ENCODE peak calls at places on chromosomes 6 and 20, in four cellular contexts. I is GM12865, A is AG10803, K is epithelial cell of esophagus. B is an unnamed sample.

GRCh38 chr6:68652117-68652536 is 17.0 kb downstream of the ADGRB3 start:
- DNase-seq in I (no peak), A (no peak), K (no peak), B (no peak)

GRCh38 chr6:107414246-107414645 is 45.1 kb downstream of the PDSS2 start:
- DNase-seq in I (no peak), A (no peak), K (no peak), B (no peak)

GRCh38 chr20:10603971-10604864 is 69.6 kb downstream of the JAG1 start:
- DNase-seq in I (no peak), A (peak), K (peak), B (no peak)

GRCh38 chr6:157613011-157613522 is 210.0 kb upstream of the SNX9 start:
- DNase-seq in I (no peak), A (peak), K (peak), B (no peak)

GRCh38 chr6:96675617-96676016 is 112.7 kb downstream of the FHL5 start:
- DNase-seq in I (no peak), A (no peak), K (no peak), B (no peak)

GRCh38 chr6:32794510-32794909 is 22.3 kb downstream of the HLA-DOB start:
- DNase-seq in I (no peak), A (no peak), K (no peak), B (no peak)

GRCh38 chr6:39143238-39143930 is 28.4 kb upstream of the SAYSD1 start:
- DNase-seq in I (no peak), A (no peak), K (peak), B (no peak)

GRCh38 chr6:143270026-143270425 is 180.5 kb downstream of the ADAT2 start:
- DNase-seq in I (no peak), A (peak), K (no peak), B (no peak)

GRCh38 chr6:37779902-37780628 is 39.5 kb upstream of the ZFAND3 start:
- DNase-seq in I (no peak), A (no peak), K (no peak), B (no peak)

GRCh38 chr6:64507661-64508060 is 872.1 kb downstream of the PHF3 start:
- DNase-seq in I (no peak), A (no peak), K (no peak), B (no peak)

GRCh38 chr6:64504509-64504908 is 868.9 kb downstream of the PHF3 start:
- DNase-seq in I (no peak), A (no peak), K (peak), B (no peak)

DNA sequence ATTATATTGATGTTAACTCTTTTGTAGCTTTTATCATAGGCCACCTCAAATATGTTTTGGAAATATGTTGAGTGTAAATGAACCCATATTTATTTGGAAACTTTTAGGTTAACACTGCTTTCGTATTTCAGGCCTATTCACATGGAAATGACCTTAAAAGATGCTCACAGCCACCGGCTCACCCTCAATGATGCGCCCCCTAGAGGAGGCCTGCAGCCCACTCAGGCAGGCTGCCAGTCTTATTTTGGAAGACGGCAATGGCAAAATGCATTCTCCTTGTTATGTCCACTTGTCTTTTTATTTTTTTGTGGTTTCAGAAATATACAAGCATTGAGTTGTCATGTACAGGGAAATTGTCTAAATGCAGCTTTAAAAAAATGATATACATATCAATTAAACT is 869.7 kb downstream of the PHF3 start:
- DNase-seq in I (peak), A (no peak), K (peak), B (no peak)
- TF ChIP-seq CTCF in I (peak), A (peak), K (peak), B (no peak)

GRCh38 chr6:160040527-160041264 is 71.8 kb downstream of the IGF2R start:
- DNase-seq in I (no peak), A (no peak), K (no peak), B (no peak)

GRCh38 chr6:160040055-160040454 is 71.2 kb downstream of the IGF2R start:
- DNase-seq in I (no peak), A (no peak), K (no peak), B (no peak)

GRCh38 chr6:160042014-160042773 is 73.3 kb downstream of the IGF2R start:
- DNase-seq in I (no peak), A (peak), K (peak), B (no peak)

GRCh38 chr6:160042788-160043301 is 74.0 kb downstream of the IGF2R start:
- DNase-seq in I (no peak), A (peak), K (peak), B (no peak)

DNA sequence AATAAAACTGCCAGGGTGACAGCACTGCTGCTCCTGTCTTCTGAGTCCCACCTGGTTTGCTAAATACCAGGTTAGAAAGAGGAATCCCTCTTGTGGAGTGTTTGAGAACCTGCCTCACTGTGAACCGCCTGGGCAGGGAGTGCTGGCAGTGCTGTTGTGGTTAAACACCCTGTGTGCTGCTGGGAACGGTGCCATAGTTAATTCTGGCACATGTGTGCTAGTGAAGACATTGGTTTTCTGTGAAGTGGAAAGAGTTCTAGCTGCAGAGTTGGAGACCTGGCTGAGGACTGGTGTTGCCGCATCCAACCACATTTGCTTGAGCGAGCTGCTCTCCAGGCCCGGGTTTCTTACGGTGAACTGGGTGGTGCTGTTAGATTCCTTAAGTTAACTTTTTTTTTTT is 72.7 kb downstream of the IGF2R start:
- DNase-seq in I (no peak), A (peak), K (peak), B (no peak)
- TF ChIP-seq CTCF in I (no peak), A (peak), K (peak), B (no peak)

GRCh38 chr6:18893540-18894269 is 506.6 kb downstream of the RNF144B start:
- DNase-seq in I (no peak), A (no peak), K (no peak), B (no peak)

GRCh38 chr6:18897350-18897749 is 510.2 kb downstream of the RNF144B start:
- DNase-seq in I (no peak), A (no peak), K (no peak), B (no peak)
- TF ChIP-seq CTCF in I (no peak), A (no peak), K (no peak), B (no peak)

GRCh38 chr20:41609476-41609875 is 8.7 kb downstream of the CHD6 start:
- DNase-seq in I (peak), A (no peak), K (no peak), B (no peak)
- TF ChIP-seq CTCF in I (no peak), A (no peak), K (no peak), B (no peak)

GRCh38 chr6:89494131-89494793 is 61.3 kb downstream of the ANKRD6 start:
- DNase-seq in I (peak), A (no peak), K (no peak), B (no peak)
- TF ChIP-seq CTCF in I (peak), A (no peak), K (peak), B (no peak)

DNA sequence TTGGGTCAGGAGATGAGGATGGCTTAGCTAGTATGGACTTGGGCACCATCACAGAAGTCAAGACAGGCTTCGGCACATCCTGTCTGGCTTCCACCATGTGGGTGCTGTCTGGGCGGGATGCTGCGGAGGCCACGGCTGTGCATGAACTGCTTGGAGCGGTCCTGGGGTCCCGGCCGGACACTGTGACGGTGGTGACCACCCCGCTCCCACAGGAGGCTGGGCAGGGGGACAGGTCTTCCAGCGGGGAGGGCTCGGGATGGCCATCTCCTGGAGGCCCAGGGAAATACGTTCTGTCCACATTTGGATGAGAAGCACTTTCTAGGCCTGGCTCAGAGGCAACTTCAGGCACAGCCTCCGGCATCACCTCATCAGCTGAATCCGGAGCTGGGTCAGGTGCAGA is 32.1 kb upstream of the TCFL5 start:
- DNase-seq in I (no peak), A (no peak), K (no peak), B (no peak)
- TF ChIP-seq CTCF in I (no peak), A (peak), K (no peak), B (no peak)

B was measured in natural killer cell.